ENCODE peak calls at places on chromosomes 1 and 21, in four cellular contexts. One of them, this sample, is unnamed.

GRCh38 chr1:236978740-236979139 is 25.5 kb downstream of the MT1HL1 start:
- DNase-seq in H1: no peak
- DNase-seq in IMR-90: no peak
- DNase-seq in HepG2: no peak
- DNase-seq in this sample: no peak

GRCh38 chr1:29649375-29650040 is 413.2 kb downstream of the PTPRU start:
- DNase-seq in H1: no peak
- DNase-seq in IMR-90: no peak
- DNase-seq in HepG2: no peak
- DNase-seq in this sample: peak; percentile 55

GRCh38 chr21:46311568-46311967 is 12.1 kb downstream of the C21orf58 start:
- DNase-seq in H1: no peak
- DNase-seq in IMR-90: no peak
- DNase-seq in HepG2: no peak
- DNase-seq in this sample: no peak

GRCh38 chr1:243505986-243506689 is 250.3 kb downstream of the SDCCAG8 start:
- DNase-seq in H1: no peak
- DNase-seq in IMR-90: no peak
- DNase-seq in HepG2: peak; percentile 72
- DNase-seq in this sample: peak; percentile 37

GRCh38 chr1:185644531-185644930 is 89.7 kb upstream of the HMCN1 start:
- DNase-seq in H1: no peak
- DNase-seq in IMR-90: no peak
- DNase-seq in HepG2: no peak
- DNase-seq in this sample: no peak

GRCh38 chr1:171588230-171588629 is 33.8 kb upstream of the MYOCOS start:
- DNase-seq in H1: no peak
- DNase-seq in IMR-90: no peak
- DNase-seq in HepG2: no peak
- DNase-seq in this sample: no peak

GRCh38 chr1:111739984-111740765 is 980 bp upstream of the INKA2 start:
- DNase-seq in H1: no peak
- DNase-seq in IMR-90: peak; percentile 52
- DNase-seq in HepG2: no peak
- DNase-seq in this sample: peak; percentile 35

GRCh38 chr1:33260435-33260980 is 4.2 kb downstream of the ZNF362 start:
- DNase-seq in H1: no peak
- DNase-seq in IMR-90: no peak
- DNase-seq in HepG2: no peak
- DNase-seq in this sample: no peak

GRCh38 chr1:179177614-179178013 is 51.9 kb downstream of the ABL2 start:
- DNase-seq in H1: no peak
- DNase-seq in IMR-90: no peak
- DNase-seq in HepG2: no peak
- DNase-seq in this sample: no peak

GRCh38 chr21:37765501-37765900 is 150.8 kb downstream of the KCNJ6 start:
- DNase-seq in H1: no peak
- DNase-seq in IMR-90: no peak
- DNase-seq in HepG2: no peak
- DNase-seq in this sample: no peak

GRCh38 chr21:42021751-42022430 is 11.7 kb upstream of the ZBTB21 start:
- DNase-seq in H1: no peak
- DNase-seq in IMR-90: no peak
- DNase-seq in HepG2: no peak
- DNase-seq in this sample: no peak

GRCh38 chr1:25003457-25004190 is 73.5 kb upstream of the RUNX3 start:
- DNase-seq in H1: no peak
- DNase-seq in IMR-90: peak; percentile 23
- DNase-seq in HepG2: peak; percentile 26
- DNase-seq in this sample: no peak

GRCh38 chr1:70205437-70206118 is at the start of gene LRRC40:
- DNase-seq in H1: peak; percentile 82
- DNase-seq in IMR-90: peak; percentile 94
- DNase-seq in HepG2: peak; percentile 94
- DNase-seq in this sample: peak; percentile 98

GRCh38 chr1:44405804-44406743 is 1.0 kb downstream of the RNF220 start:
- DNase-seq in H1: no peak
- DNase-seq in IMR-90: no peak
- DNase-seq in HepG2: peak; percentile 10
- DNase-seq in this sample: no peak

DNA sequence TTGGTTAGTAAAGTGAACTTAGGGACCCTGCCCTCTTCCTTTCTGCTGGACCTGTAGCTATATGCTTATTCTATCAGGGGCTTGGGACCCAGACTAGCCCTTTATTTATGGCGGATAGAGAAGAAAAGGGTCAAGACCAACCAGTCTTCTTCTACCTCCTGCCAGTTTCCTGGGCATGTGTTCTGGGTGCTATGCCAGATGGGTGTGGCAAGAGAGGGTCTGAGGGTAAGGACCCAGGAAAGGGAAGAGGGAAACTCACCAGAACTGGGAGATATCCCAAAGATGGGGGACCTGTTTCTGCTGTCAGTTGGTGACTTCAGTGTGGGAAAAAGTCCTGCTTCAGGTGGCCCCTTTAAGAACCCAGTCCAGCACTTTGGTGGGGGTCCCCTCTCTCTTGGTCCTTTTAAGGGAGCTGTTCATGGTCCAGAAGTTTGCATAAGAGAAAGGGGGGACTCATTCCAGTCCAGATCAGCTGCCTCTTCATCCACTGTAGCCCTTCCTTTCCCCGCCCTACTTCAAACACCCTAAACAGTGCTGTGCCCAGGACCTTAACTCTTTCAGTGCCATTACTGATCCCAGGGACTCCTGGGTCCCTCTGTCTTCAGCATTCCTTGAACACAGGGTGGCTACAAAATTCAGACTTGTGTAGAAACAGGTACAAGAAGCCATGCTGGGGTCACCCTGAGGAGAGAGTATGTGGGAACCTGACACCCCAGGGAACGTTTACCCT is 18.4 kb downstream of the SSR2 start:
- DNase-seq in H1: no peak
- DNase-seq in IMR-90: no peak
- DNase-seq in HepG2: no peak
- DNase-seq in this sample: no peak
- H2AFZ ChIP-seq in H1: no peak overlapping the region
- H2AFZ ChIP-seq in IMR-90: no peak overlapping the region
- H2AFZ ChIP-seq in HepG2: no peak overlapping the region
- H2AFZ ChIP-seq in this sample: peak overlapping the region; percentile 96

GRCh38 chr21:31656199-31657095 is 3.0 kb upstream of the SOD1 start:
- DNase-seq in H1: no peak
- DNase-seq in IMR-90: peak; percentile 47
- DNase-seq in HepG2: no peak
- DNase-seq in this sample: no peak
- TF ChIP-seq MAFK in H1: no peak
- TF ChIP-seq MAFK in IMR-90: no peak
- TF ChIP-seq MAFK in HepG2: no peak
- TF ChIP-seq MAFK in this sample: no peak

DNA sequence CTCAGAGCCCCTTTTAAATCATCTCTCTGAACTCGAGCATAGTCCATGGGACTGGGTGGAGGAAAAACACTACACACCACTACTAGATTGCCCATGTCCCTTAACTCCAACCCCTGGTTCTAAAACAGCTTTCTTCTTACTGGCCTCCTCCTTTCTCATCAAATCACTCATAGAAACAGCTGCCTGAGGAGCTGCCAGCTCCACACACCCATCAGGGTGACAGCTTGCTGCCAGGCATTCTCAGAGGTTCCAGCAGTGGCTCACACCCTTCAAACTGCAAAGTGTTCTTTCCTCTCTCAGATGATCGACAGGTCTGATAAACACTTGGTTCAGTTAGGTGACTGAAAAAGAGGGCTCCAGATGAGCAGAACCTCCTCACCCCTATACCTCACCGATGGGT is 543.0 kb upstream of the PLXNA2 start:
- DNase-seq in H1: no peak
- DNase-seq in IMR-90: no peak
- DNase-seq in HepG2: no peak
- DNase-seq in this sample: no peak
- H2AFZ ChIP-seq in H1: no peak overlapping the region
- H2AFZ ChIP-seq in IMR-90: no peak overlapping the region
- H2AFZ ChIP-seq in HepG2: no peak overlapping the region
- H2AFZ ChIP-seq in this sample: no peak overlapping the region

GRCh38 chr1:91712981-91713841 is 172.7 kb downstream of the TGFBR3 start:
- DNase-seq in H1: no peak
- DNase-seq in IMR-90: peak; percentile 78
- DNase-seq in HepG2: no peak
- DNase-seq in this sample: peak; percentile 63
- TF ChIP-seq MAFK in H1: no peak
- TF ChIP-seq MAFK in IMR-90: no peak
- TF ChIP-seq MAFK in HepG2: no peak
- TF ChIP-seq MAFK in this sample: no peak

DNA sequence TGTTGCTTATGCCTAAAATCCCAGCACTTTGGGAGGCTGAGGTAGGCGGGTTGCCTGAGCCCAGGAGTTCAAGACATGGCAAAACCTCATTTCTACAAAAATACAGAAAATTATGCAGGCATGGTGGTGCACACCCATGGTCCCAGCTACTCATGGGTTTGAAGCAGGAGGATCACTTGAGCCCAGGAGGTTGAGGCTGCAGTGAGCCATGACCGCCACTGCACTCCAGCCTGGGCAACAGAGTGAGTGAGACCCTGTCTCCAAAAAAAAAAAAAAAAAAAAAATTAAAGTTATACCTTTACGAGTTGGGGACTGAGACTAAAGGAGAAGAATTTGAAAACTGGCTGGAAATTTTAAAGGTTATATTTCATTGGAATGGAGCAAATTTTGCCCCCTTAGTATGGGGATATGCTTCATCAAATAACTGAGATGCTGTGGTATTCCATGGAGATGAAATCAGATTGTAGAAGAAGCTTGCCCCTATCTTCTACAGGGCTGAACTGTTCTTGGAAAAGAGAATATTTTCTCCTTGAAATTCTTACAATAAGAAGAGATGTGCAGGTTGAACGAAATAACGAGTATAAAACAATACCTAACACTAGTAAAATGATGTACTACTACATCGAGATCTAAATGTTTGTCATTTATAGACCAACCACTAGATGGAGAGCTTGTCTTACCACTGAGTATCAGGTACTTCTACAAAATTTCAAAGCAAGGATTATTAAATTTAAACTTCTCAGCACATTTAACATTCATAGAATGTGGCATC is 34.9 kb upstream of the SCYL3 start:
- DNase-seq in H1: no peak
- DNase-seq in IMR-90: peak; percentile 72
- DNase-seq in HepG2: peak; percentile 33
- DNase-seq in this sample: peak; percentile 60
- H2AFZ ChIP-seq in H1: no peak overlapping the region
- H2AFZ ChIP-seq in IMR-90: no peak overlapping the region
- H2AFZ ChIP-seq in HepG2: no peak overlapping the region
- H2AFZ ChIP-seq in this sample: no peak overlapping the region

GRCh38 chr1:212864201-212864600 is 6.1 kb downstream of the FLVCR1 start:
- DNase-seq in H1: no peak
- DNase-seq in IMR-90: no peak
- DNase-seq in HepG2: no peak
- DNase-seq in this sample: no peak

GRCh38 chr1:212858055-212858460 is at the start of gene FLVCR1:
- DNase-seq in H1: peak; percentile 79
- DNase-seq in IMR-90: peak; percentile 94
- DNase-seq in HepG2: peak; percentile 93
- DNase-seq in this sample: peak; percentile 100

GRCh38 chr1:212860713-212861581 is 2.9 kb downstream of the FLVCR1 start:
- DNase-seq in H1: no peak
- DNase-seq in IMR-90: peak; percentile 52
- DNase-seq in HepG2: no peak
- DNase-seq in this sample: peak; percentile 50

GRCh38 chr1:212858461-212859265 is 588 bp downstream of the FLVCR1 start:
- DNase-seq in H1: no peak
- DNase-seq in IMR-90: peak; percentile 31
- DNase-seq in HepG2: peak; percentile 18
- DNase-seq in this sample: peak; percentile 42

GRCh38 chr1:212862111-212862690 is 4.1 kb downstream of the FLVCR1 start:
- DNase-seq in H1: no peak
- DNase-seq in IMR-90: no peak
- DNase-seq in HepG2: no peak
- DNase-seq in this sample: no peak
- TF ChIP-seq MAFK in H1: no peak
- TF ChIP-seq MAFK in IMR-90: no peak
- TF ChIP-seq MAFK in HepG2: no peak
- TF ChIP-seq MAFK in this sample: no peak

GRCh38 chr1:7069888-7070287 is 284.6 kb downstream of the CAMTA1 start:
- DNase-seq in H1: peak; percentile 34
- DNase-seq in IMR-90: no peak
- DNase-seq in HepG2: no peak
- DNase-seq in this sample: no peak

GRCh38 chr1:7068552-7068951 is 283.3 kb downstream of the CAMTA1 start:
- DNase-seq in H1: no peak
- DNase-seq in IMR-90: no peak
- DNase-seq in HepG2: no peak
- DNase-seq in this sample: no peak

GRCh38 chr1:7070389-7071029 is 285.3 kb downstream of the CAMTA1 start:
- DNase-seq in H1: peak; percentile 60
- DNase-seq in IMR-90: peak; percentile 72
- DNase-seq in HepG2: peak; percentile 43
- DNase-seq in this sample: peak; percentile 64
- H2AFZ ChIP-seq in H1: peak overlapping the region; percentile 83
- H2AFZ ChIP-seq in IMR-90: peak overlapping the region; percentile 85
- H2AFZ ChIP-seq in HepG2: no peak overlapping the region
- H2AFZ ChIP-seq in this sample: no peak overlapping the region